ENCODE peak calls at places on chromosome 17, in six cellular contexts. One of them, this sample, is unnamed.
A peak's percentile ranks its signal among the peaks of the same experiment; 100 is the strongest.

GRCh38 chr17:10457952-10458351 is 11.4 kb downstream of the MYH4 start:
- DNase-seq in uterus: no peak
- DNase-seq in tibial nerve: no peak
- DNase-seq in GM12878: no peak
- DNase-seq in A549: no peak
- DNase-seq in IMR-90: no peak
- DNase-seq in this sample: no peak

GRCh38 chr17:78111012-78111726 is 17.4 kb downstream of the TMC6 start:
- DNase-seq in uterus: no peak
- DNase-seq in tibial nerve: no peak
- DNase-seq in A549: no peak
- DNase-seq in IMR-90: no peak
- DNase-seq in GM12878: no peak
- DNase-seq in this sample: no peak

GRCh38 chr17:66724581-66725341 is 110.2 kb upstream of the CACNG5 start:
- DNase-seq in uterus: no peak
- DNase-seq in GM12878: no peak
- DNase-seq in tibial nerve: no peak
- DNase-seq in IMR-90: peak; percentile 54
- DNase-seq in A549: peak; percentile 21
- DNase-seq in this sample: no peak

GRCh38 chr17:80859004-80859941 is 132.4 kb upstream of the CHMP6 start:
- DNase-seq in tibial nerve: peak; percentile 67
- DNase-seq in A549: peak; percentile 37
- DNase-seq in uterus: peak; percentile 83
- DNase-seq in IMR-90: peak; percentile 97
- DNase-seq in GM12878: no peak
- DNase-seq in this sample: no peak

GRCh38 chr17:55356440-55357328 is 65.0 kb downstream of the MMD start:
- DNase-seq in A549: peak; percentile 86
- DNase-seq in IMR-90: peak; percentile 57
- DNase-seq in tibial nerve: peak; percentile 91
- DNase-seq in GM12878: peak; percentile 28
- DNase-seq in uterus: peak; percentile 40
- DNase-seq in this sample: peak; percentile 63

GRCh38 chr17:21252875-21253645 is at the start of gene NATD1:
- DNase-seq in IMR-90: peak; percentile 78
- DNase-seq in A549: peak; percentile 88
- DNase-seq in GM12878: no peak
- DNase-seq in uterus: peak; percentile 81
- DNase-seq in tibial nerve: peak; percentile 87
- DNase-seq in this sample: peak; percentile 89

GRCh38 chr17:7982171-7982570 is 20.2 kb upstream of the GUCY2D start:
- DNase-seq in uterus: no peak
- DNase-seq in IMR-90: peak; percentile 78
- DNase-seq in A549: no peak
- DNase-seq in tibial nerve: no peak
- DNase-seq in GM12878: no peak
- DNase-seq in this sample: peak; percentile 38

GRCh38 chr17:38674013-38674748 is 576 bp downstream of the EPOP start:
- DNase-seq in tibial nerve: no peak
- DNase-seq in uterus: peak; percentile 22
- DNase-seq in GM12878: no peak
- DNase-seq in IMR-90: no peak
- DNase-seq in A549: peak; percentile 51
- DNase-seq in this sample: peak; percentile 55

GRCh38 chr17:78973792-78974520 is 5.8 kb downstream of the LGALS3BP start:
- DNase-seq in GM12878: no peak
- DNase-seq in IMR-90: no peak
- DNase-seq in A549: no peak
- DNase-seq in uterus: no peak
- DNase-seq in tibial nerve: no peak
- DNase-seq in this sample: no peak

GRCh38 chr17:78995022-78995760 is 14.4 kb downstream of the CANT1 start:
- DNase-seq in GM12878: no peak
- DNase-seq in IMR-90: no peak
- DNase-seq in A549: no peak
- DNase-seq in uterus: peak; percentile 14
- DNase-seq in tibial nerve: no peak
- DNase-seq in this sample: no peak

GRCh38 chr17:82225368-82226029 is 3.3 kb upstream of the SLC16A3 start:
- DNase-seq in A549: no peak
- DNase-seq in tibial nerve: no peak
- DNase-seq in IMR-90: no peak
- DNase-seq in uterus: no peak
- DNase-seq in GM12878: no peak
- DNase-seq in this sample: no peak

GRCh38 chr17:83055911-83056582 is 23.4 kb upstream of the METRNL start:
- DNase-seq in IMR-90: peak; percentile 92
- DNase-seq in tibial nerve: peak; percentile 22
- DNase-seq in A549: peak; percentile 40
- DNase-seq in GM12878: no peak
- DNase-seq in uterus: peak; percentile 45
- DNase-seq in this sample: peak; percentile 56

GRCh38 chr17:39194985-39195524 is 2.4 kb downstream of the CACNB1 start:
- DNase-seq in A549: no peak
- DNase-seq in uterus: no peak
- DNase-seq in tibial nerve: no peak
- DNase-seq in IMR-90: no peak
- DNase-seq in GM12878: no peak
- DNase-seq in this sample: no peak

GRCh38 chr17:40794466-40794865 is 5.3 kb downstream of the KRT28 start:
- DNase-seq in GM12878: no peak
- DNase-seq in IMR-90: no peak
- DNase-seq in tibial nerve: no peak
- DNase-seq in A549: no peak
- DNase-seq in uterus: no peak
- DNase-seq in this sample: peak; percentile 4

GRCh38 chr17:61491981-61492380 is 39.8 kb downstream of the TBX4 start:
- DNase-seq in IMR-90: no peak
- DNase-seq in GM12878: no peak
- DNase-seq in A549: no peak
- DNase-seq in tibial nerve: no peak
- DNase-seq in uterus: no peak
- DNase-seq in this sample: no peak

GRCh38 chr17:29430275-29430674 is 40.1 kb downstream of the TAOK1 start:
- DNase-seq in GM12878: no peak
- DNase-seq in uterus: no peak
- DNase-seq in tibial nerve: no peak
- DNase-seq in IMR-90: no peak
- DNase-seq in A549: no peak
- DNase-seq in this sample: no peak

GRCh38 chr17:63479495-63480184 is 2.8 kb downstream of the ACE start:
- DNase-seq in A549: no peak
- DNase-seq in GM12878: no peak
- DNase-seq in IMR-90: no peak
- DNase-seq in tibial nerve: no peak
- DNase-seq in uterus: no peak
- DNase-seq in this sample: no peak

GRCh38 chr17:73436966-73437365 is 125.2 kb upstream of the CDC42EP4 start:
- DNase-seq in GM12878: no peak
- DNase-seq in A549: no peak
- DNase-seq in uterus: no peak
- DNase-seq in tibial nerve: no peak
- DNase-seq in IMR-90: peak; percentile 4
- DNase-seq in this sample: no peak

GRCh38 chr17:29929006-29929543 is 953 bp downstream of the SSH2 start:
- DNase-seq in tibial nerve: no peak
- DNase-seq in A549: peak; percentile 57
- DNase-seq in GM12878: no peak
- DNase-seq in uterus: no peak
- DNase-seq in IMR-90: no peak
- DNase-seq in this sample: peak; percentile 81

GRCh38 chr17:47878203-47879027 is 17.6 kb upstream of the SP2 start:
- DNase-seq in uterus: no peak
- DNase-seq in A549: no peak
- DNase-seq in GM12878: no peak
- DNase-seq in tibial nerve: no peak
- DNase-seq in IMR-90: no peak
- DNase-seq in this sample: no peak

GRCh38 chr17:6752068-6752909 is 3.6 kb upstream of the XAF1 start:
- DNase-seq in IMR-90: peak; percentile 99
- DNase-seq in tibial nerve: peak; percentile 55
- DNase-seq in A549: no peak
- DNase-seq in GM12878: no peak
- DNase-seq in uterus: peak; percentile 47
- DNase-seq in this sample: peak; percentile 93

GRCh38 chr17:62705781-62706597 is 78.5 kb downstream of the MRC2 start:
- DNase-seq in IMR-90: peak; percentile 47
- DNase-seq in GM12878: no peak
- DNase-seq in uterus: no peak
- DNase-seq in A549: no peak
- DNase-seq in tibial nerve: no peak
- DNase-seq in this sample: no peak

GRCh38 chr17:38507921-38508569 is 79.8 kb downstream of the ARHGAP23 start:
- DNase-seq in tibial nerve: no peak
- DNase-seq in uterus: no peak
- DNase-seq in A549: no peak
- DNase-seq in IMR-90: no peak
- DNase-seq in GM12878: no peak
- DNase-seq in this sample: no peak

GRCh38 chr17:22310717-22311686 is 618.7 kb downstream of the KCNJ18 start:
- DNase-seq in GM12878: no peak
- DNase-seq in uterus: no peak
- DNase-seq in tibial nerve: no peak
- DNase-seq in IMR-90: no peak
- DNase-seq in A549: peak; percentile 88
- DNase-seq in this sample: peak; percentile 20

GRCh38 chr17:60501589-60501988 is 24.5 kb downstream of the APPBP2 start:
- DNase-seq in GM12878: no peak
- DNase-seq in IMR-90: no peak
- DNase-seq in tibial nerve: no peak
- DNase-seq in A549: no peak
- DNase-seq in uterus: no peak
- DNase-seq in this sample: no peak

GRCh38 chr17:11121680-11122079 is 119.3 kb upstream of the SHISA6 start:
- DNase-seq in tibial nerve: no peak
- DNase-seq in GM12878: no peak
- DNase-seq in A549: no peak
- DNase-seq in IMR-90: no peak
- DNase-seq in uterus: no peak
- DNase-seq in this sample: no peak

GRCh38 chr17:41824086-41824485 is 11.3 kb downstream of the FKBP10 start:
- DNase-seq in A549: no peak
- DNase-seq in uterus: no peak
- DNase-seq in IMR-90: no peak
- DNase-seq in tibial nerve: no peak
- DNase-seq in GM12878: no peak
- DNase-seq in this sample: no peak

GRCh38 chr17:49089094-49089493 is 43.5 kb upstream of the B4GALNT2 start:
- DNase-seq in GM12878: no peak
- DNase-seq in IMR-90: no peak
- DNase-seq in A549: no peak
- DNase-seq in tibial nerve: no peak
- DNase-seq in uterus: no peak
- DNase-seq in this sample: no peak

GRCh38 chr17:49086316-49086605 is 46.3 kb upstream of the B4GALNT2 start:
- DNase-seq in A549: no peak
- DNase-seq in IMR-90: no peak
- DNase-seq in GM12878: no peak
- DNase-seq in tibial nerve: no peak
- DNase-seq in uterus: no peak
- DNase-seq in this sample: no peak

GRCh38 chr17:49085565-49086315 is 46.8 kb upstream of the B4GALNT2 start:
- DNase-seq in GM12878: no peak
- DNase-seq in A549: no peak
- DNase-seq in uterus: no peak
- DNase-seq in IMR-90: no peak
- DNase-seq in tibial nerve: no peak
- DNase-seq in this sample: no peak

GRCh38 chr17:49090885-49091594 is 41.5 kb upstream of the B4GALNT2 start:
- DNase-seq in A549: no peak
- DNase-seq in IMR-90: no peak
- DNase-seq in uterus: no peak
- DNase-seq in GM12878: no peak
- DNase-seq in tibial nerve: no peak
- DNase-seq in this sample: no peak

GRCh38 chr17:49086649-49087048 is 45.9 kb upstream of the B4GALNT2 start:
- DNase-seq in uterus: no peak
- DNase-seq in GM12878: no peak
- DNase-seq in IMR-90: no peak
- DNase-seq in tibial nerve: no peak
- DNase-seq in A549: no peak
- DNase-seq in this sample: no peak
- TF ChIP-seq POLR2A in uterus: no peak
- TF ChIP-seq POLR2A in GM12878: no peak
- TF ChIP-seq POLR2A in IMR-90: no peak
- TF ChIP-seq POLR2A in tibial nerve: no peak
- TF ChIP-seq POLR2A in A549: no peak
- TF ChIP-seq POLR2A in this sample: no peak

GRCh38 chr17:76452646-76453430 is at the start of gene UBE2O:
- DNase-seq in uterus: peak; percentile 85
- DNase-seq in GM12878: no peak
- DNase-seq in A549: peak; percentile 94
- DNase-seq in IMR-90: peak; percentile 80
- DNase-seq in tibial nerve: peak; percentile 64
- DNase-seq in this sample: peak; percentile 92
- TF ChIP-seq POLR2A in uterus: peak; percentile 65
- TF ChIP-seq POLR2A in GM12878: peak; percentile 80
- TF ChIP-seq POLR2A in A549: peak; percentile 56
- TF ChIP-seq POLR2A in IMR-90: peak; percentile 74
- TF ChIP-seq POLR2A in tibial nerve: no peak
- TF ChIP-seq POLR2A in this sample: peak; percentile 66

GRCh38 chr17:2054740-2055493 is at the start of gene HIC1:
- DNase-seq in A549: peak; percentile 74
- DNase-seq in uterus: peak; percentile 85
- DNase-seq in IMR-90: peak; percentile 73
- DNase-seq in tibial nerve: peak; percentile 66
- DNase-seq in GM12878: no peak
- DNase-seq in this sample: peak; percentile 73
- TF ChIP-seq POLR2A in A549: no peak
- TF ChIP-seq POLR2A in uterus: peak; percentile 94
- TF ChIP-seq POLR2A in IMR-90: peak; percentile 98
- TF ChIP-seq POLR2A in tibial nerve: peak; percentile 44
- TF ChIP-seq POLR2A in GM12878: peak; percentile 94
- TF ChIP-seq POLR2A in this sample: no peak

DNA sequence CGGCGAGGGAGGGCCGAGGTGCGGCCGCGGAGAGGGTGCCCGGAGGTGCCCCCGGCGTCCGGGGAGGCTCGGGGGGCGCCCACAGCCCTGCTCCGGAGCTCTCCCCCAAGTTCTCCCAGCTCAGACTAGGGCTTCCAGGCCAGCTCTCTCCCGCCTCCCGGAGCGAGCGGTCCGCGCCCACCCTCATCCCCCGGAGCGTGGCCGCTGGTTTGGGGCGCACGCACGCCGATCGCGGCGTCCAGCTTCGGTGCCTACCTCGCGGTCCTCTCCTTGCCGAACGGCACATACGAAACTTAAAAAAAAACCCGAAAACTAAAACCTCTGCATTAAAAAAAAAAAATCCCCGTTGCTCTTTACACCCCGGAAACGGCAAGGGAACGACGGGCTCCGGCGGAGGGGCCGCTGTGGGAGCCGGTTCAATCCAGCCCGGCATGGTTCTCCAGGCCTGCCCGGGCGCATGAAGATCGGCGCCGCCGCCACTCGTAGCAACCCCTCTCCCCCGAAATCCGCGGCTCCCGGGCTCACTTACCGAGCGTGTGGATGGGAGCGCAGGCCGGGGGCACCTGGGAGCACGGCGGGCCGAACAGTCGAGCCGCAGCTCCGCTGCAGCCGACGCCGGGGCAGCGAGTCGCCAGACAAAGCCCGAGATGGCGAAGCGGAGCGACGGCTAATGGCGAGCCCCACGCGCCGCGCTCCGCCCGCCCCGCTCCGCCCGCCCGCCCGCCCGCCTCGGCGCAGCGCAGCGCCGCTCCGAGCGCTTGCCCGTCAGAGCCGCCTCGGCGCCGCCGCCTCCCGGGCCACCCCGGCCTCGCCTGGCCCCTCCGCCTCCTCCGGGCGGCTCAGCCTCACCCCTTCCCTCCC is 966 bp upstream of the UBTF start:
- DNase-seq in IMR-90: peak; percentile 44
- DNase-seq in uterus: no peak
- DNase-seq in A549: peak; percentile 64
- DNase-seq in GM12878: no peak
- DNase-seq in tibial nerve: no peak
- DNase-seq in this sample: peak; percentile 74
- TF ChIP-seq POLR2A in IMR-90: no peak
- TF ChIP-seq POLR2A in uterus: no peak
- TF ChIP-seq POLR2A in A549: peak; percentile 50
- TF ChIP-seq POLR2A in GM12878: peak; percentile 76
- TF ChIP-seq POLR2A in tibial nerve: no peak
- TF ChIP-seq POLR2A in this sample: peak; percentile 13